ENCODE peak calls at places on chromosome 5, in five cellular contexts. One of them, this sample, is unnamed.

GRCh38 chr5:5891350-5891749 is 468.9 kb downstream of the ICE1 start:
- DNase-seq in lung: no peak
- DNase-seq in GM23248: peak; percentile 54
- DNase-seq in colonic mucosa: no peak
- DNase-seq in CD8-positive, alpha-beta memory T cell: no peak
- DNase-seq in this sample: no peak

GRCh38 chr5:120464627-120465280 is 654 bp downstream of the PRR16 start:
- DNase-seq in lung: peak; percentile 32
- DNase-seq in GM23248: peak; percentile 80
- DNase-seq in colonic mucosa: peak; percentile 25
- DNase-seq in CD8-positive, alpha-beta memory T cell: no peak
- DNase-seq in this sample: peak; percentile 22

GRCh38 chr5:140311011-140311467 is 8.1 kb upstream of the PFDN1 start:
- DNase-seq in lung: no peak
- DNase-seq in GM23248: peak; percentile 98
- DNase-seq in colonic mucosa: peak; percentile 29
- DNase-seq in CD8-positive, alpha-beta memory T cell: no peak
- DNase-seq in this sample: no peak

GRCh38 chr5:79841172-79841571 is 149.9 kb downstream of the MTX3 start:
- DNase-seq in lung: no peak
- DNase-seq in GM23248: no peak
- DNase-seq in colonic mucosa: no peak
- DNase-seq in CD8-positive, alpha-beta memory T cell: no peak
- DNase-seq in this sample: no peak

GRCh38 chr5:113199122-113199905 is 222.7 kb downstream of the DCP2 start:
- DNase-seq in lung: no peak
- DNase-seq in GM23248: peak; percentile 69
- DNase-seq in colonic mucosa: no peak
- DNase-seq in CD8-positive, alpha-beta memory T cell: no peak
- DNase-seq in this sample: no peak

GRCh38 chr5:82347213-82347947 is 69.2 kb upstream of the RPS23 start:
- DNase-seq in lung: no peak
- DNase-seq in GM23248: peak; percentile 93
- DNase-seq in colonic mucosa: no peak
- DNase-seq in CD8-positive, alpha-beta memory T cell: no peak
- DNase-seq in this sample: no peak

GRCh38 chr5:159995841-159996240 is 13.1 kb upstream of the TTC1 start:
- DNase-seq in lung: no peak
- DNase-seq in GM23248: no peak
- DNase-seq in colonic mucosa: no peak
- DNase-seq in CD8-positive, alpha-beta memory T cell: no peak
- DNase-seq in this sample: no peak

GRCh38 chr5:155689403-155689802 is 637.6 kb upstream of the SGCD start:
- DNase-seq in lung: no peak
- DNase-seq in GM23248: no peak
- DNase-seq in colonic mucosa: no peak
- DNase-seq in CD8-positive, alpha-beta memory T cell: no peak
- DNase-seq in this sample: no peak

GRCh38 chr5:82748688-82749091 is 328.5 kb downstream of the TMEM167A start:
- DNase-seq in lung: no peak
- DNase-seq in GM23248: no peak
- DNase-seq in colonic mucosa: no peak
- DNase-seq in CD8-positive, alpha-beta memory T cell: no peak
- DNase-seq in this sample: no peak

GRCh38 chr5:66958126-66958983 is 238.2 kb downstream of the CD180 start:
- DNase-seq in lung: no peak
- DNase-seq in GM23248: peak; percentile 81
- DNase-seq in colonic mucosa: no peak
- DNase-seq in CD8-positive, alpha-beta memory T cell: no peak
- DNase-seq in this sample: no peak

GRCh38 chr5:96963267-96963666 is 27.4 kb downstream of the LNPEP start:
- DNase-seq in lung: no peak
- DNase-seq in GM23248: peak; percentile 95
- DNase-seq in colonic mucosa: peak; percentile 45
- DNase-seq in CD8-positive, alpha-beta memory T cell: no peak
- DNase-seq in this sample: no peak

GRCh38 chr5:73867344-73868335 is 241.6 kb downstream of the ARHGEF28 start:
- DNase-seq in lung: no peak
- DNase-seq in GM23248: peak; percentile 3
- DNase-seq in colonic mucosa: no peak
- DNase-seq in CD8-positive, alpha-beta memory T cell: no peak
- DNase-seq in this sample: no peak

GRCh38 chr5:90161399-90161798 is 248.2 kb downstream of the CETN3 start:
- DNase-seq in lung: peak; percentile 47
- DNase-seq in GM23248: peak; percentile 45
- DNase-seq in colonic mucosa: no peak
- DNase-seq in CD8-positive, alpha-beta memory T cell: no peak
- DNase-seq in this sample: peak; percentile 71

GRCh38 chr5:116663081-116663480 is 88.5 kb upstream of the SEMA6A start:
- DNase-seq in lung: no peak
- DNase-seq in GM23248: no peak
- DNase-seq in colonic mucosa: no peak
- DNase-seq in CD8-positive, alpha-beta memory T cell: no peak
- DNase-seq in this sample: no peak

GRCh38 chr5:132238901-132239500 is 11.3 kb upstream of the P4HA2 start:
- DNase-seq in lung: no peak
- DNase-seq in GM23248: no peak
- DNase-seq in colonic mucosa: no peak
- DNase-seq in CD8-positive, alpha-beta memory T cell: no peak
- DNase-seq in this sample: peak; percentile 4

GRCh38 chr5:60551250-60551649 is 148.7 kb downstream of the DEPDC1B start:
- DNase-seq in lung: no peak
- DNase-seq in GM23248: no peak
- DNase-seq in colonic mucosa: no peak
- DNase-seq in CD8-positive, alpha-beta memory T cell: no peak
- DNase-seq in this sample: no peak

GRCh38 chr5:60546157-60546556 is 153.8 kb downstream of the DEPDC1B start:
- DNase-seq in lung: no peak
- DNase-seq in GM23248: no peak
- DNase-seq in colonic mucosa: peak; percentile 21
- DNase-seq in CD8-positive, alpha-beta memory T cell: no peak
- DNase-seq in this sample: no peak

GRCh38 chr5:60551829-60552228 is 148.1 kb downstream of the DEPDC1B start:
- DNase-seq in lung: no peak
- DNase-seq in GM23248: no peak
- DNase-seq in colonic mucosa: no peak
- DNase-seq in CD8-positive, alpha-beta memory T cell: no peak
- DNase-seq in this sample: no peak

GRCh38 chr5:60550311-60550710 is 149.7 kb downstream of the DEPDC1B start:
- DNase-seq in lung: no peak
- DNase-seq in GM23248: no peak
- DNase-seq in colonic mucosa: no peak
- DNase-seq in CD8-positive, alpha-beta memory T cell: no peak
- DNase-seq in this sample: no peak

DNA sequence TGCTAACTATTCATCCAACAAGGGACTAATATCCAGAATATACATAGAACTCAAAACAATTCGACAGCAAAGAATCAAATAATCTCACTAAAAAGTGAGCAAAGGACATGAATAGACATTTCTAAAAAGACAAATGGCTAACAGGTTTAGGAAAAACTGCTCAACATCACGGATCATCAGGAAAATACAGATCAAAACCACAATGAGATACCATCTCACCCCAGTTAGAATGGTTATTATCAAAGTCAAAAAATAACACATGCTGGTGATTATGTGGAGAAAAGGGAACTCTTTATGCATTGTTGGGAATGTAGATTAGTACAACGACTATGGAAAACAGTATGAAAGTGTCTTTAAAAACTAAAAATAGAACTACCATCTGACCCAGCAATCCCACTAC is 150.1 kb downstream of the DEPDC1B start:
- DNase-seq in lung: no peak
- DNase-seq in GM23248: no peak
- DNase-seq in colonic mucosa: no peak
- DNase-seq in CD8-positive, alpha-beta memory T cell: no peak
- DNase-seq in this sample: no peak
- H3K4me3 ChIP-seq in lung: no peak overlapping the region
- H3K4me3 ChIP-seq in GM23248: no peak overlapping the region
- H3K4me3 ChIP-seq in colonic mucosa: no peak overlapping the region
- H3K4me3 ChIP-seq in CD8-positive, alpha-beta memory T cell: no peak overlapping the region
- H3K4me3 ChIP-seq in this sample: no peak overlapping the region

GRCh38 chr5:119335261-119335677 is 20.6 kb upstream of the TNFAIP8 start:
- DNase-seq in lung: no peak
- DNase-seq in GM23248: no peak
- DNase-seq in colonic mucosa: no peak
- DNase-seq in CD8-positive, alpha-beta memory T cell: no peak
- DNase-seq in this sample: no peak
- H3K27ac ChIP-seq in lung: no peak overlapping the region
- H3K27ac ChIP-seq in GM23248: no peak overlapping the region
- H3K27ac ChIP-seq in colonic mucosa: no peak overlapping the region
- H3K27ac ChIP-seq in CD8-positive, alpha-beta memory T cell: no peak overlapping the region
- H3K27ac ChIP-seq in this sample: no peak overlapping the region

GRCh38 chr5:56637321-56637920 is 177.9 kb upstream of the MAP3K1 start:
- DNase-seq in lung: no peak
- DNase-seq in GM23248: no peak
- DNase-seq in colonic mucosa: no peak
- DNase-seq in CD8-positive, alpha-beta memory T cell: no peak
- DNase-seq in this sample: no peak
- H3K4me3 ChIP-seq in lung: no peak overlapping the region
- H3K4me3 ChIP-seq in GM23248: no peak overlapping the region
- H3K4me3 ChIP-seq in colonic mucosa: no peak overlapping the region
- H3K4me3 ChIP-seq in CD8-positive, alpha-beta memory T cell: no peak overlapping the region
- H3K4me3 ChIP-seq in this sample: no peak overlapping the region

DNA sequence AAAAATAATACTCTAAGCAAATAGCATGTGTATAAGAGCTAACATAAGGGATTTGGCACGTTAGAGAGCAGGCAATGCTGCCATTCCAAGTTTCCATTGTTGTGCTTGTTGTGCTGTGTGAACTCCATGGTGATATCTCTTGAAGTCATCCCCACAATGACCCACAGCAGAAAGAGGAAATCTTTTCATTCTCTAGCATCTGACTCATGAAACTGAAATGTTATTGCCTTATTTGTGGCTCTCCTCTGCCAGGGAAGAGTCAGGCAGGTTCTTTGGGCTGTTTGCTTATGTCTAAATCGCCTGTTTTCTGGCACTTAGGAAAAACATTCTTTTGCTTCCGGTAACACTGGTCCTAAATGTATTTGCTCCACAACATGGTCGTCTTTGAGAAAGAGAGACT is 188.6 kb downstream of the CSNK1G3 start:
- DNase-seq in lung: no peak
- DNase-seq in GM23248: peak; percentile 97
- DNase-seq in colonic mucosa: no peak
- DNase-seq in CD8-positive, alpha-beta memory T cell: no peak
- DNase-seq in this sample: no peak
- H3K27ac ChIP-seq in lung: no peak overlapping the region
- H3K27ac ChIP-seq in GM23248: peak overlapping the region; percentile 95
- H3K27ac ChIP-seq in colonic mucosa: no peak overlapping the region
- H3K27ac ChIP-seq in CD8-positive, alpha-beta memory T cell: no peak overlapping the region
- H3K27ac ChIP-seq in this sample: no peak overlapping the region

GRCh38 chr5:95711501-95712346 is 19.4 kb upstream of the RHOBTB3 start:
- DNase-seq in lung: no peak
- DNase-seq in GM23248: no peak
- DNase-seq in colonic mucosa: no peak
- DNase-seq in CD8-positive, alpha-beta memory T cell: no peak
- DNase-seq in this sample: no peak
- H3K4me3 ChIP-seq in lung: no peak overlapping the region
- H3K4me3 ChIP-seq in GM23248: no peak overlapping the region
- H3K4me3 ChIP-seq in colonic mucosa: no peak overlapping the region
- H3K4me3 ChIP-seq in CD8-positive, alpha-beta memory T cell: no peak overlapping the region
- H3K4me3 ChIP-seq in this sample: no peak overlapping the region

GRCh38 chr5:141617128-141617527 is 1.7 kb downstream of the DIAPH1 start:
- DNase-seq in lung: no peak
- DNase-seq in GM23248: peak; percentile 58
- DNase-seq in colonic mucosa: no peak
- DNase-seq in CD8-positive, alpha-beta memory T cell: no peak
- DNase-seq in this sample: no peak

GRCh38 chr5:141615991-141616715 is 2.6 kb downstream of the DIAPH1 start:
- DNase-seq in lung: no peak
- DNase-seq in GM23248: no peak
- DNase-seq in colonic mucosa: no peak
- DNase-seq in CD8-positive, alpha-beta memory T cell: no peak
- DNase-seq in this sample: no peak

GRCh38 chr5:141618804-141619554 is at the start of gene DIAPH1:
- DNase-seq in lung: peak; percentile 97
- DNase-seq in GM23248: peak; percentile 98
- DNase-seq in colonic mucosa: peak; percentile 98
- DNase-seq in CD8-positive, alpha-beta memory T cell: peak; percentile 99
- DNase-seq in this sample: peak; percentile 99

GRCh38 chr5:141618030-141618803 is 583 bp downstream of the DIAPH1 start:
- DNase-seq in lung: peak; percentile 90
- DNase-seq in GM23248: peak; percentile 65
- DNase-seq in colonic mucosa: peak; percentile 81
- DNase-seq in CD8-positive, alpha-beta memory T cell: peak; percentile 66
- DNase-seq in this sample: peak; percentile 90

DNA sequence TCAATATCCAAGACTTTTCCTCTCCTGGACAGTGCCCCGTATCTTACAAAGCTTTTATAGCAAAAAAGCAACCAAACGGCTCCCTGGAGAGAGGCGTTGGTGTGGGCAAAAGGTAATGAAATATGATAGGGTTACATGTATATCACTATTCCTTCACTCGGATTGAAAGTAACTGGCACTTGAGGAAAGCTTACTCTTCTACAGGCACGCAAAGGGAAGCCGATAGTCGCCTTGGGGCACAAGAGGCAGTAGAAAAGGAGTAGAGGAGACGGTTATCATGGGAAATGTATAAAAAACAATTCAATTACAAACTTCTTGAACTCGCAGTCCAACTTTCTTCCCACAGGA is 1.1 kb downstream of the DIAPH1 start:
- DNase-seq in lung: no peak
- DNase-seq in GM23248: peak; percentile 56
- DNase-seq in colonic mucosa: peak; percentile 24
- DNase-seq in CD8-positive, alpha-beta memory T cell: no peak
- DNase-seq in this sample: no peak
- H3K27ac ChIP-seq in lung: peak overlapping the region; percentile 97
- H3K27ac ChIP-seq in GM23248: peak overlapping the region; percentile 71
- H3K27ac ChIP-seq in colonic mucosa: peak overlapping the region; percentile 96
- H3K27ac ChIP-seq in CD8-positive, alpha-beta memory T cell: peak overlapping the region; percentile 82
- H3K27ac ChIP-seq in this sample: peak overlapping the region; percentile 98

GRCh38 chr5:134097221-134097620 is 17.3 kb upstream of the TCF7 start:
- DNase-seq in lung: no peak
- DNase-seq in GM23248: peak; percentile 7
- DNase-seq in colonic mucosa: no peak
- DNase-seq in CD8-positive, alpha-beta memory T cell: no peak
- DNase-seq in this sample: no peak

GRCh38 chr5:134098690-134099089 is 15.8 kb upstream of the TCF7 start:
- DNase-seq in lung: no peak
- DNase-seq in GM23248: no peak
- DNase-seq in colonic mucosa: no peak
- DNase-seq in CD8-positive, alpha-beta memory T cell: no peak
- DNase-seq in this sample: no peak

GRCh38 chr5:134100283-134101011 is 14.0 kb upstream of the TCF7 start:
- DNase-seq in lung: no peak
- DNase-seq in GM23248: peak; percentile 62
- DNase-seq in colonic mucosa: no peak
- DNase-seq in CD8-positive, alpha-beta memory T cell: peak; percentile 89
- DNase-seq in this sample: no peak

GRCh38 chr5:134099939-134100282 is 14.6 kb upstream of the TCF7 start:
- DNase-seq in lung: no peak
- DNase-seq in GM23248: no peak
- DNase-seq in colonic mucosa: no peak
- DNase-seq in CD8-positive, alpha-beta memory T cell: no peak
- DNase-seq in this sample: no peak

GRCh38 chr5:134099288-134099872 is 15.1 kb upstream of the TCF7 start:
- DNase-seq in lung: no peak
- DNase-seq in GM23248: no peak
- DNase-seq in colonic mucosa: no peak
- DNase-seq in CD8-positive, alpha-beta memory T cell: no peak
- DNase-seq in this sample: no peak
- H3K4me3 ChIP-seq in lung: no peak overlapping the region
- H3K4me3 ChIP-seq in GM23248: no peak overlapping the region
- H3K4me3 ChIP-seq in colonic mucosa: no peak overlapping the region
- H3K4me3 ChIP-seq in CD8-positive, alpha-beta memory T cell: peak overlapping the region; percentile 14
- H3K4me3 ChIP-seq in this sample: no peak overlapping the region

This sample was measured in body of pancreas.